ENCODE peak calls at places on chromosomes 12 and 14, in seven cellular contexts. A is ovary; Z is nephron progenitor cell; V is CD8-positive, alpha-beta T cell; J is hepatocyte; I is foreskin keratinocyte; W is lower lobe of right lung. S is an unnamed sample.

GRCh38 chr14:89673499-89674225 is 256.6 kb upstream of the FOXN3 start:
- DNase-seq in V (no peak), I (peak), W (no peak), Z (no peak), A (no peak), J (peak), S (no peak)

GRCh38 chr12:2336409-2336829 is 283.6 kb downstream of the CACNA1C start:
- DNase-seq in V (no peak), W (no peak), Z (no peak), I (peak), J (peak), A (no peak), S (no peak)

GRCh38 chr14:77458249-77458950 is 507 bp downstream of the AHSA1 start:
- DNase-seq in A (no peak), V (peak), I (peak), J (peak), W (peak), Z (peak), S (peak)

GRCh38 chr14:75648066-75648838 is 12.4 kb downstream of the ERG28 start:
- DNase-seq in Z (peak), W (peak), V (no peak), I (peak), A (peak), J (peak), S (no peak)

GRCh38 chr12:2752676-2753371 is 41.9 kb upstream of the FKBP4 start:
- DNase-seq in I (peak), W (peak), V (peak), J (peak), A (peak), Z (peak), S (peak)

GRCh38 chr14:99609245-99610117 is 5.5 kb upstream of the CCDC85C start:
- DNase-seq in A (no peak), J (no peak), V (no peak), W (no peak), I (no peak), Z (no peak), S (no peak)

GRCh38 chr14:58912287-58912686 is 274.5 kb downstream of the DACT1 start:
- DNase-seq in V (no peak), I (peak), Z (no peak), W (no peak), A (no peak), J (no peak), S (no peak)

GRCh38 chr12:1357171-1357570 is 237.2 kb downstream of the FBXL14 start:
- DNase-seq in J (no peak), V (no peak), I (no peak), Z (peak), A (no peak), W (no peak), S (no peak)

GRCh38 chr14:96166475-96167223 is 38.0 kb upstream of the BDKRB2 start:
- DNase-seq in A (no peak), Z (no peak), W (no peak), J (peak), I (no peak), V (no peak), S (no peak)

GRCh38 chr12:93783827-93784226 is 106.7 kb downstream of the CRADD start:
- DNase-seq in I (no peak), J (no peak), A (no peak), V (no peak), W (no peak), Z (no peak), S (no peak)

GRCh38 chr14:77409131-77409533 is 14.2 kb downstream of the NOXRED1 start:
- DNase-seq in A (no peak), V (no peak), J (peak), I (peak), Z (no peak), W (no peak), S (peak)

GRCh38 chr12:119153477-119154434 is 25.0 kb upstream of the HSPB8 start:
- DNase-seq in A (peak), I (no peak), V (no peak), J (peak), Z (peak), W (peak), S (peak)

DNA sequence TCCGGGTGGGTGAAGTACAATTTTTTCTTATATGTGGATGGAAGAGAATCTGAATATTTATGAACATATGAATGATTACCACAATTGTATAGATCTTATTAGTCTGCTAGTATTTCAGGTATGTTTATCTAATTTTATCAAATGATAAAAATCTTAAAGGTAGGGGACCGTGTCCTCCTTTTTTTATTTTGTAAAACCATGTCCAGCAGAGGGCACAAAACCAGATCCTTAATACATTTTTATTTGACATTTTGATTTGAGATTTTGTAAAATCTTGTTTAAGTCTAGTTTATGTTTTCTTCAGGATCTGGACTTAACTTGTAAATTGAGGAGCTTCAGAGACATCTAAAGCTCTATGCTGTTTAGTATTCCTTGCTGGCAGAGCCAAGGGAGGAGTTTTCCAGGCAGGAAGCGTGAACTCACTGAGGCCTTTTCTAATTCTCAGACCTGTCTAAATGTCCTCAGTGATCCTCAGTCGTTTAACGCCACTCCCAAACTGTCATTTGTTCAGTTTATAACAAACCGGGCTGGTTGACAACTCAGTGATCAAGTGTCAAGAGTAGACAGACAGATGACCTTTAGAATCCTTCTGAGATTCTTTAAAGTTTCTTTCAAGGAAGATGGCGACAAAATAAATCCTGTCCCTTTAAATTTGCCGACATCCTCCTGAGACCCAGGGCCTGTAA is 263.9 kb downstream of the KTN1 start:
- DNase-seq in Z (no peak), V (no peak), I (no peak), J (no peak), W (no peak), A (no peak), S (no peak)
- TF ChIP-seq CTCF in Z (no peak), V (no peak), I (peak), J (peak), W (peak), A (no peak), S (peak)

GRCh38 chr14:69259531-69260245 is at the start of gene GALNT16:
- DNase-seq in A (peak), Z (peak), V (no peak), W (no peak), J (peak), I (no peak), S (peak)
- TF ChIP-seq CTCF in A (no peak), Z (peak), V (no peak), W (no peak), J (peak), I (peak), S (no peak)

GRCh38 chr14:84006643-84007137 is 1523.3 kb upstream of the FLRT2 start:
- DNase-seq in Z (no peak), I (peak), W (no peak), V (no peak), A (no peak), J (no peak), S (peak)
- TF ChIP-seq CTCF in Z (no peak), I (peak), W (no peak), V (no peak), A (no peak), J (no peak), S (no peak)

GRCh38 chr14:87049886-87050820 is 942.8 kb downstream of the GALC start:
- DNase-seq in V (no peak), W (no peak), A (no peak), Z (peak), J (peak), I (peak), S (peak)
- TF ChIP-seq CTCF in V (no peak), W (peak), A (no peak), Z (peak), J (peak), I (peak), S (peak)

DNA sequence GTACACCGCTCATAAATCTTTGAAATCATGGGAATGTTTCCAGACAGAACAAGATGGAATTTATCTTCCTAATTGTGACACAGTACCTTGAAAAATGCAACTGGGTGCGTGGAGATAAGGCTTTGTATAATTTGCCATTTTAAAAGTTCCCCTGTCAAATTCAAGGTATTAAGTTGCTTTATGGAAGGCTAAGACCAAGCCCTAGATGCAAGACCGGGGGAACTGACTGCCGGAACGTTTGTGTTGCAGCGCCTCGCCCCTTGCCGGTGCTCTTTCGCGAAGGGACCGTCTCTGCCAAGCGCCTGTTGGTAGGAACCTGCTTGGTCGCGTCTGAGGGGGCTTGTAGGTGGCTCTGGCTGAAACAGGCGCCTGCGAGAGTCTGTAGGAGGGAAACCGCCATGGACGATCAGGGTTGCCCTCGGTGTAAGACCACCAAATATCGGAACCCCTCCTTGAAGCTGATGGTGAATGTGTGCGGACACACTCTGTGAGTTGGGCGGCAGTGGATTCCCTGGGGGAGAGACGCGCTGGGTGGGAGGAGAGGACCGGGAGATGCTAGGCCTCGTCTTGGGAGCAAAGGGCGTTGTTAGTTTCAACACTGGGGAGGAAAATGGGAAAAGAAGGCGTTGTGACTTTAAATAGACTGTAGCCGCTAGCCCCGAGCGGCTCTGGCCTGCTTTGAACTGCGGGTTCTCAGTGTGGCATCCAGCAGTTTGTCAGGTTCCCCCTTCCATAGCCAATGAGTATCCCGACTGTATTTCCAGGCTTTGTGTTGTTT is at the start of gene MNAT1:
- DNase-seq in Z (peak), W (peak), I (peak), A (peak), J (peak), V (peak), S (peak)
- TF ChIP-seq CTCF in Z (no peak), W (no peak), I (peak), A (no peak), J (no peak), V (no peak), S (no peak)

GRCh38 chr14:21205026-21205677 is 49.3 kb upstream of the OR5AU1 start:
- DNase-seq in V (no peak), W (no peak), J (no peak), I (no peak), Z (no peak), A (no peak), S (no peak)

GRCh38 chr14:21209185-21209584 is 53.3 kb upstream of the OR5AU1 start:
- DNase-seq in A (no peak), I (no peak), V (no peak), Z (no peak), J (no peak), W (no peak), S (no peak)

GRCh38 chr14:21205678-21206581 is 50.1 kb upstream of the OR5AU1 start:
- DNase-seq in A (no peak), Z (no peak), V (no peak), J (no peak), W (no peak), I (no peak), S (no peak)

GRCh38 chr14:21208554-21208953 is 52.7 kb upstream of the OR5AU1 start:
- DNase-seq in A (no peak), Z (no peak), J (no peak), V (no peak), I (no peak), W (no peak), S (no peak)

DNA sequence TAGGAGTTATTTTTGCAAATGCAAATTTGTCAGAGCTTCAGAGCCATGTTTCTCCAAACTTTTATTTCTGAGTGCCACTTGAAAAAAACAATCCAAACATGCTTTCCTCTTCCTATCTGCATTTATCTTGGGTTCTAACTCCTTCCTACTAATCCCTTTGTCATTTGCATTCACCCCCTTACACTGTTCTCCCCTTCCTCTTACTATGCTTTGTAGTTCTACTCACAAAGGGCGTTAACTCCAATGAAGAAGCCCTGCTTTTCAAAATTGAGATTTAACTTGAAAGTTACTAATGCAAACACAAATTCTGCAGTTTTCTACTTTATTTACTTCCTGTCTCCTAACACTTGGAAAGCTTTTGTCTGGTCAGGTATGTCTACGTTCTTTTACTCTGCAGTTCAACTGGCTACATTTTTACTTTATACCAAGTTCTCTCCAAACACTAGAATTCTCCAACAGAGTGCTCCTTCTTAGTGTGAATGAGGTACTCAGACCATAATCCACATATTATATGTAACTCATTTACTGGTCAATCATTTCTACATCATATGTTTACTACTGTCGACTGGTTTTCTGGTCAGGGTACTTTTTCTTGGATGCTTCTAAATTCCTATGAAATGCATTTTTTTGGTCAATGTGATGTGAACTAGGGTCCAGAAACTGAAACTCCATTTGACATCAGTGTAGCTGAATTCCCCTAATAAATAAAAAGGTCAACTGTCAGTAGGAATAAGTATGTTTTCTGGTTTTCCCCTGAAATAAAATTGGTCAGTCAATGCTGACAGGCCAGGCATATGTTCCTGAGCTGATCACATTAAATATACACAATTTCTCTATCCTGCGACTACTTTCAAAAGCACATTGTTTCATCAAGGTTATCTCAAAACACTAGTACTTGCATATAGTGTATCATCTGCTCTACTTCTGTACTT is 51.2 kb upstream of the OR5AU1 start:
- DNase-seq in Z (no peak), I (no peak), J (no peak), W (no peak), A (no peak), V (no peak), S (no peak)
- TF ChIP-seq CTCF in Z (no peak), I (no peak), J (no peak), W (no peak), A (no peak), V (no peak), S (no peak)

S was measured in endothelial cell.